ENCODE peak calls at places on chromosomes 11 and 22, in nine cellular contexts. I is mesendoderm; Y is CD8-positive, alpha-beta memory T cell; X is right cardiac atrium; Q is H1; O is H9; W is psoas muscle; J is A549; A is left ventricle myocardium inferior. D is an unnamed sample. For H3K4me1, the result is how much of the 10 kb centered on the place peaks cover.

GRCh38 chr11:20309626-20310025 is 53.9 kb upstream of the HTATIP2 start:
- DNase-seq in I (no peak), Y (no peak), X (no peak), Q (no peak), O (no peak), W (no peak), J (no peak), A (no peak), D (no peak)

GRCh38 chr11:73270855-73271477 is 1.2 kb upstream of the P2RY6 start:
- DNase-seq in I (no peak), Y (no peak), X (no peak), Q (no peak), O (peak), W (no peak), J (no peak), A (no peak), D (no peak)

GRCh38 chr11:119147604-119148333 is 1.1 kb upstream of the ABCG4 start:
- DNase-seq in I (peak), Y (peak), X (peak), Q (no peak), O (peak), W (no peak), J (no peak), A (no peak), D (no peak)

GRCh38 chr11:65790104-65790901 is 3.4 kb downstream of the OVOL1 start:
- DNase-seq in I (no peak), Y (no peak), X (no peak), Q (no peak), O (peak), W (no peak), J (no peak), A (no peak), D (no peak)

GRCh38 chr22:22111267-22111751 is 128.7 kb upstream of the TOP3B start:
- DNase-seq in I (peak), Y (no peak), X (no peak), Q (no peak), O (no peak), W (no peak), J (peak), A (no peak), D (no peak)

GRCh38 chr11:116911981-116912734 is 74.7 kb upstream of the APOA1 start:
- DNase-seq in I (no peak), Y (no peak), X (no peak), Q (no peak), O (no peak), W (no peak), J (no peak), A (no peak), D (no peak)

GRCh38 chr11:126624491-126624890 is 269.0 kb downstream of the ST3GAL4 start:
- DNase-seq in I (no peak), Y (no peak), X (no peak), Q (no peak), O (no peak), W (no peak), J (no peak), A (no peak), D (no peak)

GRCh38 chr11:118973985-118974384 is 2.4 kb downstream of the FOXR1 start:
- DNase-seq in I (no peak), Y (no peak), X (no peak), Q (no peak), O (no peak), W (no peak), J (no peak), A (no peak), D (no peak)

GRCh38 chr22:31056986-31057599 is 24.0 kb upstream of the SMTN start:
- DNase-seq in I (no peak), Y (no peak), X (no peak), Q (no peak), O (no peak), W (no peak), J (no peak), A (no peak), D (no peak)

DNA sequence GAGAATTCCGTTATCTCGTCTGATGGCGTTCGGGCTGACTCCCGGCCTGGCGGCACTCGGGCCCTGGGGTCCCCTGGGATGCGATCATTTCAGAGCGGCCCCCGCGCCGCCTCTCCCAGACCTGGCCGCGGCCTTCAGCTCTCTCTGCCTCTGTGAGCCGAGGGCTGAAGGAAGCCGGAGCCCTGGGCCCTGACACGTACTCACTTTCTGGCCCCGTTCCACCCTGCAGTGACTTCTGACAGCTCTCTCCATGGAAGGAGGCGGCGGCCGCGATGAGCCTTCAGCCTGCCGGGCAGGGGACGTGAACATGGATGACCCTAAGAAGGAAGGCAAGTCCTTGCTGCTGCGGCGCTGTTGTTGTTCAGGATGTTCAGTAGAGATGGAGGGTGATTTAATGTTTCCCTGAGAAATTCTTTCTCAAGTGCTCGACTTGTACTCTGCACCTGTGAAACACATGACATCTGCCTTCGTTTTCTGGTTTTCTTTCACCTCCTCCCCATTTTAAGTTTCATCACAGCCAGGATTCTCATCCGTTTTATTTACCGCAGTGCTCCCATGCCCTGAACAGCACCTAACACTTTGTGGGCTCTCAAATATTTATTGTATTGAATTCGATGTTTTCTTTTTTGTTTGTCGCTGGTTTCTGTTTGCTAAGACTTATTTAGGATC is 615 bp downstream of the GTSE1 start:
- DNase-seq in I (peak), Y (no peak), X (peak), Q (no peak), O (no peak), W (peak), J (no peak), A (peak), D (no peak)
- H3K4me1 ChIP-seq in I (under half), Y (under half), X (under half), Q (under half), O (under half), W (under half), J (under half), A (under half), D (under half)

GRCh38 chr22:50191041-50191740 is 5.5 kb downstream of the TRABD start:
- DNase-seq in I (no peak), Y (peak), X (peak), Q (no peak), O (no peak), W (peak), J (no peak), A (no peak), D (peak)

GRCh38 chr22:50192825-50193204 is 7.1 kb downstream of the TRABD start:
- DNase-seq in I (no peak), Y (peak), X (peak), Q (no peak), O (no peak), W (peak), J (no peak), A (no peak), D (peak)

GRCh38 chr22:50192056-50192824 is 6.5 kb downstream of the TRABD start:
- DNase-seq in I (no peak), Y (no peak), X (peak), Q (no peak), O (no peak), W (peak), J (no peak), A (no peak), D (no peak)

GRCh38 chr22:50194037-50194809 is 6.6 kb upstream of the SELENOO start:
- DNase-seq in I (no peak), Y (no peak), X (peak), Q (no peak), O (no peak), W (no peak), J (no peak), A (no peak), D (no peak)

GRCh38 chr22:50193621-50194020 is 7.2 kb upstream of the SELENOO start:
- DNase-seq in I (no peak), Y (no peak), X (peak), Q (no peak), O (no peak), W (no peak), J (no peak), A (no peak), D (no peak)
- H3K4me1 ChIP-seq in I (under half), Y (under half), X (under half), Q (under half), O (under half), W (under half), J (under half), A (under half), D (under half)

GRCh38 chr22:37304595-37305343 is 22.5 kb downstream of the CYTH4 start:
- DNase-seq in I (no peak), Y (no peak), X (no peak), Q (no peak), O (no peak), W (no peak), J (no peak), A (no peak), D (no peak)

GRCh38 chr22:37300551-37301017 is 18.3 kb downstream of the CYTH4 start:
- DNase-seq in I (no peak), Y (peak), X (peak), Q (no peak), O (no peak), W (no peak), J (no peak), A (no peak), D (no peak)

GRCh38 chr22:37301144-37301820 is 19.0 kb downstream of the CYTH4 start:
- DNase-seq in I (no peak), Y (no peak), X (no peak), Q (no peak), O (no peak), W (no peak), J (no peak), A (no peak), D (no peak)

GRCh38 chr22:37303821-37304274 is 21.5 kb downstream of the CYTH4 start:
- DNase-seq in I (no peak), Y (no peak), X (no peak), Q (no peak), O (no peak), W (peak), J (peak), A (no peak), D (peak)

DNA sequence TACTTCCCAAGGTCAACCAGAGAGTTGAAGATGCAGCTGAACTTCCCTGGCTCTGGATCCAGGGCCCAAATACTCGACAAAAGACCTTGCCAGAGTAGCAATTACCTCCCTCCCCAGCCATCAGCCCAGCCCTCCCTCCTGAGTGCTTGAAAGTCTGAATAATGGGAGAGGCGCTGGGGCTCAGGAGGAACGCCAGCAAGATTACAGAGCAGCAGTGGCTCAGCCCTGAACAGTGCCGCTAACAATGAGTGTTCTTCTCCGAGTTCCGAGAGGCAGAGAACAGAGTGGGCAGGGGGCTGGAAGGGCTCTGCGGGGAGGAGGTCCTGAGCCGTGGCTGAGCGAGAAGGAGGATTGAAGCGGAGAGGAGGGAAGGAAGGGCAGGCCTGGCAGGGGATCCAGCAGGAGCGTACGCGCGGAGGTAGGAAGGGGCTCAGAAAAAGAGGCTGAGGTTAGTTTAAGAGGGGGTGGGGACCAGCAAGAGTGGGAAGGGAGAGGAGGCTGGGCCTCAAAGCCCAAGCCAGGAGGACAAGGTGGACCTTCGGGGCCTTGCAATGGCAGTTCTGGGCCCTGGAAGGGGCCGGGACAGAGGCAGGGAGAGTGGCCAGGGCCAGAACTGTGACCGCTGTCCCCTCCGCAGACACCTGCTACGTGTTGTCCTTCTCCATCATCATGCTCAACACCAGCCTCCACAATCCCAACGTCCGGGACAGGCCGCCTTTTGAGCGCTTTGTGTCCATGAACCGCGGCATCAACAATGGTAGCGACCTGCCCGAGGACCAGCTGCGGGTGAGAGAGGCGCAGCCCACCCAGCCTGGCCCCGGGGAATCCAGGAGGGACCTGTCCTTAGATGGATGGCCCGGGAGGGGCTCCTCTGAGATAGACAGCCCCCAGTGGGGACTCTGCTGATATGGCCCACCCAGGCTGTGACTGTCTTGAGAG is 20.6 kb downstream of the CYTH4 start:
- DNase-seq in I (no peak), Y (no peak), X (no peak), Q (no peak), O (no peak), W (no peak), J (no peak), A (no peak), D (no peak)
- H3K4me1 ChIP-seq in I (under half), Y (half or more), X (under half), Q (under half), O (under half), W (under half), J (under half), A (under half), D (half or more)

DNA sequence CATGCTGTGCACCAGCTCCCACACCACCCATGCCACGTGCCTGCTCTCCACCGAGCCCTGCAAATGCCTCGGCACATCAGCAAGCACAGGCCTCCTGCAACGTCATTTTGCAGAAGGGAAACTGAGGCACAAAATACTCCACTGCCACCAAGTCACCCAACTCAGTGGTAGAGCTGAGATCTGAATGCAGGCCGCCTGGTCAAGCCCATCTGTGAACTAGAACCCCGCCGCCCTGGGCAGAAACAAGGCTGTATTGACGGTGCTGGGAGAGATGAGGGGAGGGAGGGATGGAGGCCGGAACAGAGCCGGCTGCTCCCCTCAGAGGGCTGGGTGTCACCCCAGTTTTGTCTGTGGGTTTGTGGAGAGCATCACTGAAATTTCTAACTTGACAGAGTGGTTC is 81.4 kb downstream of the CDKN1C start:
- DNase-seq in I (no peak), Y (no peak), X (peak), Q (no peak), O (peak), W (peak), J (no peak), A (peak), D (no peak)
- H3K4me1 ChIP-seq in I (under half), Y (under half), X (under half), Q (under half), O (under half), W (under half), J (under half), A (half or more), D (under half)

DNA sequence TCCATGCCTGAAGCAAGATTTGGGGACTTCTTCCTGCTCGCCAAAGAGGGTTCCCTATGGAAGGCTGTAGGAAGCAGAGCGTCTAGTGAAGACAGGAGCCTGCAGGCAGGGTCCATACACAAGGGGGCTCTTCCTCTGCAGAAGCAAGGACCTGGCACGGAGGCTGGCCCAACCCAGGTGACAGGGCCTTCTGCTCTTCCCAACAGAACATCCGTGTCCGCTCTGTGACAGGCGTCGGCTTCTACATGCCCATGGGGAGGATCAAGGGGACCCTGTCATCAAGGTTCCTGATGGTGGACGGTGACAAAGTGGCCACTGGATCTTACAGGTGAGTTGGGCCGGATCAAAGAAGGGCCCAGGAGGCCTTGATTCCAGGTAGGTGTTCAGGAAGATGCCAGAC is 24.9 kb downstream of the FAM83F start:
- DNase-seq in I (no peak), Y (no peak), X (no peak), Q (no peak), O (no peak), W (no peak), J (no peak), A (no peak), D (no peak)
- H3K4me1 ChIP-seq in I (under half), Y (under half), X (under half), Q (under half), O (under half), W (under half), J (under half), A (under half), D (under half)